ENCODE peak calls at places on chromosomes 5 and 9, in four cellular contexts. One of them, this sample, is unnamed.
A peak's percentile ranks its signal among the peaks of the same experiment; 100 is the strongest.

GRCh38 chr9:129317179-129318011 is 139.3 kb upstream of the IER5L start:
- DNase-seq in cardiac muscle cell: peak; percentile 61
- DNase-seq in naive thymus-derived CD4-positive, alpha-beta T cell: peak; percentile 22
- DNase-seq in A549: no peak
- DNase-seq in this sample: no peak

GRCh38 chr9:94800424-94801117 is 74.1 kb downstream of the AOPEP start:
- DNase-seq in cardiac muscle cell: no peak
- DNase-seq in naive thymus-derived CD4-positive, alpha-beta T cell: no peak
- DNase-seq in A549: no peak
- DNase-seq in this sample: no peak

GRCh38 chr9:38202335-38202938 is 133.4 kb upstream of the SHB start:
- DNase-seq in cardiac muscle cell: no peak
- DNase-seq in naive thymus-derived CD4-positive, alpha-beta T cell: no peak
- DNase-seq in A549: no peak
- DNase-seq in this sample: no peak

GRCh38 chr5:35811108-35811741 is 45.5 kb upstream of the IL7R start:
- DNase-seq in cardiac muscle cell: no peak
- DNase-seq in naive thymus-derived CD4-positive, alpha-beta T cell: no peak
- DNase-seq in A549: no peak
- DNase-seq in this sample: peak; percentile 89

GRCh38 chr9:136011703-136012496 is 50.7 kb upstream of the UBAC1 start:
- DNase-seq in cardiac muscle cell: peak; percentile 80
- DNase-seq in naive thymus-derived CD4-positive, alpha-beta T cell: no peak
- DNase-seq in A549: no peak
- DNase-seq in this sample: no peak

GRCh38 chr5:111478266-111478665 is 34.1 kb downstream of the STARD4 start:
- DNase-seq in cardiac muscle cell: no peak
- DNase-seq in naive thymus-derived CD4-positive, alpha-beta T cell: no peak
- DNase-seq in A549: no peak
- DNase-seq in this sample: no peak

GRCh38 chr9:114159562-114160145 is 4.3 kb downstream of the COL27A1 start:
- DNase-seq in cardiac muscle cell: no peak
- DNase-seq in naive thymus-derived CD4-positive, alpha-beta T cell: no peak
- DNase-seq in A549: no peak
- DNase-seq in this sample: no peak

GRCh38 chr5:127878174-127878750 is 175.1 kb downstream of the CCDC192 start:
- DNase-seq in cardiac muscle cell: peak; percentile 59
- DNase-seq in naive thymus-derived CD4-positive, alpha-beta T cell: no peak
- DNase-seq in A549: peak; percentile 34
- DNase-seq in this sample: no peak

GRCh38 chr5:179827684-179828083 is 7.0 kb downstream of the SQSTM1 start:
- DNase-seq in cardiac muscle cell: no peak
- DNase-seq in naive thymus-derived CD4-positive, alpha-beta T cell: no peak
- DNase-seq in A549: peak; percentile 50
- DNase-seq in this sample: no peak

GRCh38 chr5:110092955-110093785 is 403.4 kb downstream of the MAN2A1 start:
- DNase-seq in cardiac muscle cell: no peak
- DNase-seq in naive thymus-derived CD4-positive, alpha-beta T cell: no peak
- DNase-seq in A549: no peak
- DNase-seq in this sample: no peak

GRCh38 chr5:41789434-41789833 is 80.8 kb downstream of the OXCT1 start:
- DNase-seq in cardiac muscle cell: no peak
- DNase-seq in naive thymus-derived CD4-positive, alpha-beta T cell: no peak
- DNase-seq in A549: no peak
- DNase-seq in this sample: no peak

GRCh38 chr9:104747565-104748358 is at the start of gene NIPSNAP3A:
- DNase-seq in cardiac muscle cell: peak; percentile 89
- DNase-seq in naive thymus-derived CD4-positive, alpha-beta T cell: peak; percentile 87
- DNase-seq in A549: peak; percentile 72
- DNase-seq in this sample: peak; percentile 89

GRCh38 chr9:706606-707451 is 134.7 kb upstream of the DMRT1 start:
- DNase-seq in cardiac muscle cell: peak; percentile 57
- DNase-seq in naive thymus-derived CD4-positive, alpha-beta T cell: peak; percentile 37
- DNase-seq in A549: no peak
- DNase-seq in this sample: peak; percentile 3

GRCh38 chr9:137680445-137681358 is 61.9 kb downstream of the EHMT1 start:
- DNase-seq in cardiac muscle cell: peak; percentile 25
- DNase-seq in naive thymus-derived CD4-positive, alpha-beta T cell: no peak
- DNase-seq in A549: no peak
- DNase-seq in this sample: no peak

GRCh38 chr5:77645158-77645994 is 6.9 kb upstream of the OTP start:
- DNase-seq in cardiac muscle cell: peak; percentile 82
- DNase-seq in naive thymus-derived CD4-positive, alpha-beta T cell: peak; percentile 66
- DNase-seq in A549: peak; percentile 86
- DNase-seq in this sample: no peak

GRCh38 chr9:121317737-121318630 is 50.0 kb downstream of the GSN start:
- DNase-seq in cardiac muscle cell: no peak
- DNase-seq in naive thymus-derived CD4-positive, alpha-beta T cell: no peak
- DNase-seq in A549: no peak
- DNase-seq in this sample: no peak

GRCh38 chr5:14235872-14236271 is 92.7 kb downstream of the TRIO start:
- DNase-seq in cardiac muscle cell: no peak
- DNase-seq in naive thymus-derived CD4-positive, alpha-beta T cell: no peak
- DNase-seq in A549: no peak
- DNase-seq in this sample: no peak

GRCh38 chr5:120073722-120074121 is 390.4 kb upstream of the PRR16 start:
- DNase-seq in cardiac muscle cell: no peak
- DNase-seq in naive thymus-derived CD4-positive, alpha-beta T cell: no peak
- DNase-seq in A549: no peak
- DNase-seq in this sample: no peak

GRCh38 chr5:48192-48591 is 43.8 kb upstream of the PLEKHG4B start:
- DNase-seq in cardiac muscle cell: no peak
- DNase-seq in naive thymus-derived CD4-positive, alpha-beta T cell: no peak
- DNase-seq in A549: no peak
- DNase-seq in this sample: no peak

GRCh38 chr5:53429706-53430105 is 50.7 kb upstream of the FST start:
- DNase-seq in cardiac muscle cell: no peak
- DNase-seq in naive thymus-derived CD4-positive, alpha-beta T cell: no peak
- DNase-seq in A549: no peak
- DNase-seq in this sample: no peak

GRCh38 chr5:131664929-131665328 is 29.9 kb upstream of the RAPGEF6 start:
- DNase-seq in cardiac muscle cell: no peak
- DNase-seq in naive thymus-derived CD4-positive, alpha-beta T cell: no peak
- DNase-seq in A549: no peak
- DNase-seq in this sample: no peak

GRCh38 chr9:87973791-87974292 is 491 bp downstream of the CDK20 start:
- DNase-seq in cardiac muscle cell: peak; percentile 5
- DNase-seq in naive thymus-derived CD4-positive, alpha-beta T cell: no peak
- DNase-seq in A549: no peak
- DNase-seq in this sample: no peak

GRCh38 chr9:92406506-92406905 is 2.1 kb upstream of the OGN start:
- DNase-seq in cardiac muscle cell: no peak
- DNase-seq in naive thymus-derived CD4-positive, alpha-beta T cell: peak; percentile 30
- DNase-seq in A549: no peak
- DNase-seq in this sample: peak; percentile 42

GRCh38 chr9:81112638-81113037 is 576.7 kb downstream of the TLE1 start:
- DNase-seq in cardiac muscle cell: no peak
- DNase-seq in naive thymus-derived CD4-positive, alpha-beta T cell: no peak
- DNase-seq in A549: no peak
- DNase-seq in this sample: no peak

GRCh38 chr5:150846651-150847333 is 471 bp downstream of the IRGM start:
- DNase-seq in cardiac muscle cell: peak; percentile 83
- DNase-seq in naive thymus-derived CD4-positive, alpha-beta T cell: peak; percentile 51
- DNase-seq in A549: peak; percentile 6
- DNase-seq in this sample: peak; percentile 76
- H3K4me3 ChIP-seq in cardiac muscle cell: no peak overlapping the region
- H3K4me3 ChIP-seq in naive thymus-derived CD4-positive, alpha-beta T cell: peak overlapping the region; percentile 38
- H3K4me3 ChIP-seq in A549: no peak overlapping the region
- H3K4me3 ChIP-seq in this sample: no peak overlapping the region

GRCh38 chr5:32308951-32309350 is 3.8 kb downstream of the MTMR12 start:
- DNase-seq in cardiac muscle cell: no peak
- DNase-seq in naive thymus-derived CD4-positive, alpha-beta T cell: no peak
- DNase-seq in A549: no peak
- DNase-seq in this sample: no peak
- H3K4me3 ChIP-seq in cardiac muscle cell: no peak overlapping the region
- H3K4me3 ChIP-seq in naive thymus-derived CD4-positive, alpha-beta T cell: no peak overlapping the region
- H3K4me3 ChIP-seq in A549: no peak overlapping the region
- H3K4me3 ChIP-seq in this sample: no peak overlapping the region

DNA sequence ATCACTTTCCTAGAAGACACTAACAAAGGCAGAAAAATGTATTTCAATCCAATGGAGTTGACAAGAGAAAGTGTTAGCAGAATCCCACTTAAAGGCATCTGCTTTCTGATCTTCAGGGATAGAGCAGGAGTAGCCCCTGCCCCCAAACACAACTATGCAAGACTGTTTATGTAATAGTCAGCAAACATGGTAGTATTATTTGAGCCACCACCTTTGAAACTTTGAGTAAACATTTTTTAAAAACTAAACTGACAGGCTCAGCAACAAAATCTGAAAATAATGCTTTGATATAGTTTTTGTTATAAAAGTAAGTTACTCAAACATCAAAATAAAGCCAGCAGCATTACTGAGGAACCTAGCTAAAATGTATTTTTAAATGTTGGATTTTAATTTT is 4.8 kb downstream of the ELL2 start:
- DNase-seq in cardiac muscle cell: no peak
- DNase-seq in naive thymus-derived CD4-positive, alpha-beta T cell: no peak
- DNase-seq in A549: no peak
- DNase-seq in this sample: no peak
- H3K4me3 ChIP-seq in cardiac muscle cell: no peak overlapping the region
- H3K4me3 ChIP-seq in naive thymus-derived CD4-positive, alpha-beta T cell: no peak overlapping the region
- H3K4me3 ChIP-seq in A549: no peak overlapping the region
- H3K4me3 ChIP-seq in this sample: no peak overlapping the region

DNA sequence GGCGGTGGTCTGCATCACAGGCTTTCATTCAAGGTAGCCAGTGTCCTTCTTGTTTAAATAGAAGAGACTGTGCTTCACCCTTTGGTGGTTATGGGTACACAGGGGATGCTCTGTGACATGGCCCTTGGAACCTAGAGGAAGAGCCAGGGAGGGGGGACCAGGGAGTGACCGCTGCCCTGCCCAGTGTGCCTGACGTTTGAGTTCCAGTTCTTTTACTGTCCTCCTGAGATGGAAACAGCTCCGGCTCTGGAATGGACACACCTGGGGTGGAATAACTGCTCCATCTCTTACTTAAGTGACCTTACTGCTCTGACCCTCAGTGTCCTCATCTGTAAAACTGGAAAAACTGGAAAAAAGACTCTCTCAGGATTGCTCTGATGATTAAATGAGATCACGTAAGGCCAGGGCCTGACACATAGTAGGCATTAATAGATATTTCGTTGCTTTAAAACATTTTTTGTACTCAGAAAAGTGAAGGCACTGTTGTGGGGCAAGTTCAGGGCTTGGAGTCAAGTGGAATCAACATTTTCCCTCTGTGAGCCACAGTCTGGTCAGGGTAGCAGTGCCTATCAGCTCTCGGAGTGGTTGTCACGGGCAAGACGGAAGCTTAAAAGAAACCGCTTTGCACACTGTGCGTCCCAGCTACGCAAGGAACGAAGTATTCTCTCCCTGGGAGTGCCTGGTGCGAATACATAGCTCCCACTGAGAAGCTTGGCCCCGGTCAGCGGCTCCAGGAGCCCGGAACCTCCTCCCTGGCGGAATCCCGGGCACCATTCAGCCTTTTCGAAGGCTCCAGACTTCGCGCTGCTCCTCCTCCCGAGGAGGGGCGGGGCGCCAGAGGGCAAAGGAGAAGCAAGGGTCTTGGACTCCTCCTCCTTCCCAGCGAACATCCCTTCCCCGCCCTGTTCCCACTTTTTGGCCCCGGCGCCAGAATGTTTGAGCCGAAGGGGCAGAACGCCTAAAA is 5.8 kb downstream of the POU4F3 start:
- DNase-seq in cardiac muscle cell: peak; percentile 44
- DNase-seq in naive thymus-derived CD4-positive, alpha-beta T cell: no peak
- DNase-seq in A549: no peak
- DNase-seq in this sample: no peak
- H3K4me3 ChIP-seq in cardiac muscle cell: peak overlapping the region; percentile 16
- H3K4me3 ChIP-seq in naive thymus-derived CD4-positive, alpha-beta T cell: no peak overlapping the region
- H3K4me3 ChIP-seq in A549: no peak overlapping the region
- H3K4me3 ChIP-seq in this sample: no peak overlapping the region

This sample was measured in CD4-positive, alpha-beta memory T cell.